ENCODE peak calls at places on chromosomes 12 and 14, in six cellular contexts. One of them, this sample, is unnamed.

GRCh38 chr12:91326043-91327027 is 143.7 kb upstream of the DCN start:
- DNase-seq in mesenchymal stem cell: peak; percentile 73
- DNase-seq in H9: peak; percentile 42
- DNase-seq in H1: peak; percentile 68
- DNase-seq in IMR-90: peak; percentile 75
- DNase-seq in neuronal stem cell: peak; percentile 73
- DNase-seq in this sample: peak; percentile 64

GRCh38 chr12:33226671-33227070 is 212.9 kb downstream of the SYT10 start:
- DNase-seq in IMR-90: no peak
- DNase-seq in mesenchymal stem cell: no peak
- DNase-seq in neuronal stem cell: no peak
- DNase-seq in H1: no peak
- DNase-seq in H9: no peak
- DNase-seq in this sample: no peak

GRCh38 chr14:90755661-90756304 is 60.4 kb downstream of the TTC7B start:
- DNase-seq in mesenchymal stem cell: no peak
- DNase-seq in IMR-90: peak; percentile 38
- DNase-seq in H9: no peak
- DNase-seq in neuronal stem cell: no peak
- DNase-seq in H1: no peak
- DNase-seq in this sample: no peak

GRCh38 chr14:58138065-58138718 is 13.8 kb downstream of the ARMH4 start:
- DNase-seq in IMR-90: no peak
- DNase-seq in H9: no peak
- DNase-seq in H1: no peak
- DNase-seq in mesenchymal stem cell: no peak
- DNase-seq in neuronal stem cell: no peak
- DNase-seq in this sample: peak; percentile 80

GRCh38 chr14:86540636-86541247 is 1010.8 kb downstream of the FLRT2 start:
- DNase-seq in neuronal stem cell: no peak
- DNase-seq in IMR-90: no peak
- DNase-seq in mesenchymal stem cell: no peak
- DNase-seq in H9: no peak
- DNase-seq in H1: no peak
- DNase-seq in this sample: no peak

GRCh38 chr12:6376079-6376941 is 947 bp upstream of the SCNN1A start:
- DNase-seq in neuronal stem cell: no peak
- DNase-seq in H1: peak; percentile 74
- DNase-seq in mesenchymal stem cell: peak; percentile 56
- DNase-seq in IMR-90: peak; percentile 64
- DNase-seq in H9: peak; percentile 83
- DNase-seq in this sample: peak; percentile 92

GRCh38 chr12:15274561-15274967 is 47.7 kb upstream of the PTPRO start:
- DNase-seq in IMR-90: no peak
- DNase-seq in neuronal stem cell: no peak
- DNase-seq in H1: no peak
- DNase-seq in H9: no peak
- DNase-seq in mesenchymal stem cell: no peak
- DNase-seq in this sample: no peak

GRCh38 chr12:93857279-93857894 is 180.2 kb downstream of the CRADD start:
- DNase-seq in H9: no peak
- DNase-seq in IMR-90: peak; percentile 84
- DNase-seq in H1: no peak
- DNase-seq in neuronal stem cell: no peak
- DNase-seq in mesenchymal stem cell: peak; percentile 60
- DNase-seq in this sample: no peak

GRCh38 chr14:61139006-61139599 is 142.0 kb downstream of the TMEM30B start:
- DNase-seq in H1: no peak
- DNase-seq in IMR-90: no peak
- DNase-seq in H9: no peak
- DNase-seq in neuronal stem cell: no peak
- DNase-seq in mesenchymal stem cell: no peak
- DNase-seq in this sample: no peak

GRCh38 chr14:88005978-88006851 is 1.3 kb downstream of the GPR65 start:
- DNase-seq in neuronal stem cell: no peak
- DNase-seq in H1: no peak
- DNase-seq in mesenchymal stem cell: no peak
- DNase-seq in H9: no peak
- DNase-seq in IMR-90: no peak
- DNase-seq in this sample: no peak

GRCh38 chr12:51954465-51955361 is 3.2 kb downstream of the ACVR1B start:
- DNase-seq in H1: no peak
- DNase-seq in mesenchymal stem cell: no peak
- DNase-seq in neuronal stem cell: no peak
- DNase-seq in IMR-90: no peak
- DNase-seq in H9: no peak
- DNase-seq in this sample: no peak

GRCh38 chr12:89244536-89244935 is 107.8 kb downstream of the DUSP6 start:
- DNase-seq in H9: no peak
- DNase-seq in mesenchymal stem cell: peak; percentile 79
- DNase-seq in H1: no peak
- DNase-seq in IMR-90: peak; percentile 64
- DNase-seq in neuronal stem cell: no peak
- DNase-seq in this sample: peak; percentile 72

GRCh38 chr12:4978737-4979136 is 64.9 kb upstream of the KCNA5 start:
- DNase-seq in H1: no peak
- DNase-seq in IMR-90: no peak
- DNase-seq in H9: peak; percentile 57
- DNase-seq in mesenchymal stem cell: no peak
- DNase-seq in neuronal stem cell: no peak
- DNase-seq in this sample: no peak

GRCh38 chr12:51721281-51721940 is 127.1 kb downstream of the FIGNL2 start:
- DNase-seq in H9: peak; percentile 81
- DNase-seq in IMR-90: peak; percentile 36
- DNase-seq in neuronal stem cell: peak; percentile 42
- DNase-seq in H1: peak; percentile 87
- DNase-seq in mesenchymal stem cell: peak; percentile 41
- DNase-seq in this sample: peak; percentile 69

GRCh38 chr14:85175556-85175955 is 354.4 kb upstream of the FLRT2 start:
- DNase-seq in H9: no peak
- DNase-seq in mesenchymal stem cell: peak; percentile 48
- DNase-seq in IMR-90: peak; percentile 79
- DNase-seq in H1: no peak
- DNase-seq in neuronal stem cell: no peak
- DNase-seq in this sample: no peak

GRCh38 chr12:40141996-40142395 is 36.1 kb upstream of the SLC2A13 start:
- DNase-seq in H9: no peak
- DNase-seq in mesenchymal stem cell: no peak
- DNase-seq in H1: no peak
- DNase-seq in IMR-90: no peak
- DNase-seq in neuronal stem cell: no peak
- DNase-seq in this sample: no peak

GRCh38 chr14:68690106-68690960 is 102.5 kb downstream of the ZFP36L1 start:
- DNase-seq in H9: no peak
- DNase-seq in IMR-90: no peak
- DNase-seq in mesenchymal stem cell: no peak
- DNase-seq in H1: no peak
- DNase-seq in neuronal stem cell: no peak
- DNase-seq in this sample: no peak

GRCh38 chr12:24851816-24852337 is 97.0 kb downstream of the BCAT1 start:
- DNase-seq in neuronal stem cell: no peak
- DNase-seq in IMR-90: no peak
- DNase-seq in mesenchymal stem cell: no peak
- DNase-seq in H9: no peak
- DNase-seq in H1: no peak
- DNase-seq in this sample: peak; percentile 82

GRCh38 chr12:15526033-15526432 is 203.7 kb downstream of the PTPRO start:
- DNase-seq in neuronal stem cell: no peak
- DNase-seq in IMR-90: no peak
- DNase-seq in mesenchymal stem cell: no peak
- DNase-seq in H1: no peak
- DNase-seq in H9: no peak
- DNase-seq in this sample: peak; percentile 53

GRCh38 chr12:94818970-94819369 is 168.6 kb upstream of the TMCC3 start:
- DNase-seq in H9: no peak
- DNase-seq in neuronal stem cell: no peak
- DNase-seq in H1: no peak
- DNase-seq in IMR-90: no peak
- DNase-seq in mesenchymal stem cell: no peak
- DNase-seq in this sample: no peak

GRCh38 chr12:57756406-57757341 is 1.8 kb downstream of the MARCHF9 start:
- DNase-seq in IMR-90: no peak
- DNase-seq in mesenchymal stem cell: peak; percentile 68
- DNase-seq in neuronal stem cell: no peak
- DNase-seq in H9: peak; percentile 89
- DNase-seq in H1: peak; percentile 88
- DNase-seq in this sample: peak; percentile 75

GRCh38 chr14:63493246-63493645 is 49.9 kb downstream of the PPP2R5E start:
- DNase-seq in H1: no peak
- DNase-seq in IMR-90: peak; percentile 33
- DNase-seq in neuronal stem cell: peak; percentile 18
- DNase-seq in mesenchymal stem cell: no peak
- DNase-seq in H9: no peak
- DNase-seq in this sample: peak; percentile 76

GRCh38 chr12:123992118-123992825 is 19.3 kb downstream of the ZNF664 start:
- DNase-seq in neuronal stem cell: no peak
- DNase-seq in H1: no peak
- DNase-seq in IMR-90: no peak
- DNase-seq in H9: no peak
- DNase-seq in mesenchymal stem cell: no peak
- DNase-seq in this sample: no peak

GRCh38 chr12:130706311-130706710 is 9.8 kb downstream of the RIMBP2 start:
- DNase-seq in IMR-90: no peak
- DNase-seq in H9: peak; percentile 26
- DNase-seq in neuronal stem cell: no peak
- DNase-seq in H1: peak; percentile 44
- DNase-seq in mesenchymal stem cell: no peak
- DNase-seq in this sample: no peak

GRCh38 chr14:24605435-24606190 is 3.9 kb downstream of the GZMH start:
- DNase-seq in H1: peak; percentile 81
- DNase-seq in H9: peak; percentile 74
- DNase-seq in mesenchymal stem cell: no peak
- DNase-seq in IMR-90: no peak
- DNase-seq in neuronal stem cell: no peak
- DNase-seq in this sample: peak; percentile 22

GRCh38 chr12:64036414-64036813 is 185.7 kb downstream of the KICS2 start:
- DNase-seq in IMR-90: no peak
- DNase-seq in neuronal stem cell: no peak
- DNase-seq in H9: no peak
- DNase-seq in H1: no peak
- DNase-seq in mesenchymal stem cell: no peak
- DNase-seq in this sample: no peak

DNA sequence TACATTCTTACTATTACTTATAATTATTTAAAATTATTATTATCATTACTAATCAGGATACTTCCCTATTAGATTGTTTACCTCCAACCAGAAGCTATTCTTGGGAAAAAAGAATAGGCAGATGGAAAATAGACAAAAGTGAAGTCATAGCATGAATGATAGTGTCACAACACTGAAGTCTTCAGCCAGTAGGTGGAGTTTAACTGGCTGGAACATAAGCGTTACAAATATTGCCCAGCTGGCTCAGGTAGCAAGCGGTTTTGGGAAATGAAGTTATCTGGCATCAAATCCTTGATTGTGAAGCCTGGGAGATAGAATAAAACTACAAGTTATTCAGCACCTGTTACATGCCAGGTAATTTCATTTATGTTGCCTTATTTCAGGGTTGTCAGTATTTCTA is 762.9 kb downstream of the C12orf50 start:
- DNase-seq in mesenchymal stem cell: no peak
- DNase-seq in H9: no peak
- DNase-seq in IMR-90: no peak
- DNase-seq in neuronal stem cell: no peak
- DNase-seq in H1: no peak
- DNase-seq in this sample: peak; percentile 27
- H2BK15ac ChIP-seq in mesenchymal stem cell: no peak overlapping the region
- H2BK15ac ChIP-seq in H9: no peak overlapping the region
- H2BK15ac ChIP-seq in IMR-90: no peak overlapping the region
- H2BK15ac ChIP-seq in neuronal stem cell: no peak overlapping the region
- H2BK15ac ChIP-seq in H1: no peak overlapping the region
- H2BK15ac ChIP-seq in this sample: no peak overlapping the region

DNA sequence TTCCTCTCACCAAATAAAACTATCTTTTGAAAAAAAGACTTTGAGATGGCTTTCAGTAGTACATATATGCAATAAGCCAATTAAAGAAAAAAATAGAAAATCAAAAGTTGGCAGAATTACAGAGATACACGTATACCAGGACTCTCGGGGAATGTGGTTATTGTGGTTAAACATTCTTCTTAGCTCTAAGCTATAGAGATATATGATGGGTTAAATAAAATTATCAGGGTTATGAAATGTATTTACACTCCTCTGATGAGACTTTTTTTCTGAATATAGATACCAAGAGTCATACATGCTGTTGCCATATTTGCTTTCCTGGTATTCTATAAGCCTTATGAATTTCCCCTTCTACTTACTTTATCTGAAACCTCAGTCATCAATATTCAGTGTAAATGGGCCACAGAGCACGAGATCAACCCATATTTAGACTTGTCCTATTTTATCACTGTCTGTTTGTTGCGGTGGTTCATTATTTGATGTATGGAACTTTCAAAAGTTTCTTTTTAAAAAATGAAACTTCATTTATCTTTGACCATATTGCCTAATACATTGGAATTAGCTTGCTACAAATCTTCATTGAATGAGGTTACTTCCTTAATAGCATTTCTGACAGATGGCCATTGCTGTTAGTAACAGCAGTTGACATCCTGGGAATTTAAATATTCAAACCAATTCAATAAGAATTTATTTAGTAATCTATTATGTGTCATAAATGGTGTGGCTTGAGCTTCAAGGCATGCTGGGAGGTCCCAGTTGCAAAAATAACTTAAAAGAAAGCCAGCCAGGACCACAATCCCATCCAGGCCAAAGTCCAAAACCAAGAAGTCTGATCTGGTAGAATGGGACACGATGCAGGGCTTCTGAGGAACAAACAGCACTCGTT is 393.5 kb downstream of the PCNX1 start:
- DNase-seq in IMR-90: peak; percentile 27
- DNase-seq in neuronal stem cell: no peak
- DNase-seq in H9: no peak
- DNase-seq in H1: no peak
- DNase-seq in mesenchymal stem cell: no peak
- DNase-seq in this sample: no peak
- H2BK15ac ChIP-seq in IMR-90: no peak overlapping the region
- H2BK15ac ChIP-seq in neuronal stem cell: no peak overlapping the region
- H2BK15ac ChIP-seq in H9: no peak overlapping the region
- H2BK15ac ChIP-seq in H1: no peak overlapping the region
- H2BK15ac ChIP-seq in mesenchymal stem cell: no peak overlapping the region
- H2BK15ac ChIP-seq in this sample: no peak overlapping the region

GRCh38 chr14:48568688-48569087 is 893.3 kb upstream of the MDGA2 start:
- DNase-seq in mesenchymal stem cell: peak; percentile 10
- DNase-seq in H9: no peak
- DNase-seq in neuronal stem cell: no peak
- DNase-seq in IMR-90: peak; percentile 47
- DNase-seq in H1: no peak
- DNase-seq in this sample: no peak
- H2BK15ac ChIP-seq in mesenchymal stem cell: no peak overlapping the region
- H2BK15ac ChIP-seq in H9: no peak overlapping the region
- H2BK15ac ChIP-seq in neuronal stem cell: no peak overlapping the region
- H2BK15ac ChIP-seq in IMR-90: no peak overlapping the region
- H2BK15ac ChIP-seq in H1: no peak overlapping the region
- H2BK15ac ChIP-seq in this sample: no peak overlapping the region

DNA sequence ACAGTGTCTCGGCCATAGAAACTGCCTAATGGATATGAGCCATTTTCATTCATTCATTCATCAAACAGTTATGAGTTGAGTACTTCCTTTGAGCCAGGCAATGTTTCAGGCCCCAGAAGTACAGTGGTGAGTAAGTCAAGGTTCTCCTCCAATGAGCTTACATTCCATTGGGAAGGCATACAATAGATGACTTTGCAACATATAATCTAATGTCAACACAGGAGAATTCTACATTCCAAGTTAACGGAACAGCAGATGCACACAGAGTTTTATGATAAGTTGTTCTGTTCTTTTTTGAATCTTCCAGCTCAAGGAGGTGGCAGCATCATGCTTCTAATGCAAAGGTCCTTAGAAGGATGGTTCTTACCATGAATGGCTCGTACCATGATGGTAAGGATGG is 3.2 kb upstream of the RFC5 start:
- DNase-seq in IMR-90: no peak
- DNase-seq in mesenchymal stem cell: no peak
- DNase-seq in neuronal stem cell: no peak
- DNase-seq in H1: no peak
- DNase-seq in H9: no peak
- DNase-seq in this sample: no peak
- H2BK15ac ChIP-seq in IMR-90: no peak overlapping the region
- H2BK15ac ChIP-seq in mesenchymal stem cell: no peak overlapping the region
- H2BK15ac ChIP-seq in neuronal stem cell: no peak overlapping the region
- H2BK15ac ChIP-seq in H1: no peak overlapping the region
- H2BK15ac ChIP-seq in H9: no peak overlapping the region
- H2BK15ac ChIP-seq in this sample: no peak overlapping the region